ENCODE peak calls at places on chromosomes 5 and 9, in five cellular contexts. X is A549, E is H1, C is transverse colon, R is HCT116. N is an unnamed sample.

GRCh38 chr5:30607301-30607700 is 586.2 kb upstream of the CDH6 start:
- DNase-seq in X (no peak), E (no peak), C (no peak), R (no peak), N (no peak)

GRCh38 chr5:83299353-83299752 is 172.2 kb upstream of the VCAN start:
- DNase-seq in X (no peak), E (no peak), C (no peak), R (no peak), N (no peak)

GRCh38 chr9:135073081-135073740 is 14.3 kb upstream of the OLFM1 start:
- DNase-seq in X (no peak), E (no peak), C (peak), R (no peak), N (no peak)

GRCh38 chr9:137454145-137454505 is 5.0 kb downstream of the NSMF start:
- DNase-seq in X (no peak), E (no peak), C (peak), R (no peak), N (no peak)

GRCh38 chr9:121568541-121569265 is 69.1 kb upstream of the GGTA1 start:
- DNase-seq in X (no peak), E (no peak), C (peak), R (no peak), N (no peak)

GRCh38 chr5:171571663-171572062 is 152.2 kb downstream of the FGF18 start:
- DNase-seq in X (no peak), E (no peak), C (no peak), R (no peak), N (no peak)

GRCh38 chr5:178244566-178244965 is 12.0 kb upstream of the PHYKPL start:
- DNase-seq in X (no peak), E (no peak), C (no peak), R (no peak), N (no peak)

GRCh38 chr9:128153947-128154695 is 4.9 kb downstream of the LCN2 start:
- DNase-seq in X (no peak), E (no peak), C (no peak), R (no peak), N (no peak)

GRCh38 chr9:129100383-129101169 is 10.0 kb downstream of the CRAT start:
- DNase-seq in X (no peak), E (no peak), C (no peak), R (no peak), N (no peak)

GRCh38 chr5:6633469-6634326 is 458 bp downstream of the SRD5A1 start:
- DNase-seq in X (peak), E (no peak), C (no peak), R (no peak), N (no peak)

GRCh38 chr9:94804917-94805544 is 78.5 kb downstream of the AOPEP start:
- DNase-seq in X (no peak), E (no peak), C (no peak), R (no peak), N (no peak)

GRCh38 chr5:68405026-68405684 is 189.6 kb downstream of the PIK3R1 start:
- DNase-seq in X (peak), E (no peak), C (no peak), R (no peak), N (no peak)

GRCh38 chr5:463301-463700 is 20.3 kb downstream of the EXOC3 start:
- DNase-seq in X (no peak), E (no peak), C (no peak), R (no peak), N (no peak)

GRCh38 chr9:2264081-2264480 is 248.9 kb downstream of the SMARCA2 start:
- DNase-seq in X (no peak), E (no peak), C (no peak), R (no peak), N (no peak)

GRCh38 chr5:168315416-168315990 is 24.1 kb downstream of the WWC1 start:
- DNase-seq in X (no peak), E (no peak), C (no peak), R (no peak), N (no peak)

GRCh38 chr5:170738840-170739239 is 44.7 kb upstream of the GABRP start:
- DNase-seq in X (no peak), E (no peak), C (no peak), R (no peak), N (no peak)

GRCh38 chr9:13354733-13355132 is 75.2 kb upstream of the MPDZ start:
- DNase-seq in X (no peak), E (no peak), C (no peak), R (no peak), N (no peak)

GRCh38 chr5:125685771-125686170 is 737.4 kb upstream of the GRAMD2B start:
- DNase-seq in X (no peak), E (no peak), C (no peak), R (no peak), N (no peak)

GRCh38 chr5:40680741-40681350 is 1.1 kb downstream of the PTGER4 start:
- DNase-seq in X (no peak), E (no peak), C (peak), R (no peak), N (peak)

GRCh38 chr5:40682431-40683017 is 2.8 kb downstream of the PTGER4 start:
- DNase-seq in X (no peak), E (no peak), C (no peak), R (no peak), N (no peak)

GRCh38 chr5:40679998-40680681 is 425 bp downstream of the PTGER4 start:
- DNase-seq in X (no peak), E (no peak), C (peak), R (no peak), N (no peak)

GRCh38 chr5:40683351-40683750 is 3.6 kb downstream of the PTGER4 start:
- DNase-seq in X (no peak), E (no peak), C (no peak), R (no peak), N (no peak)

GRCh38 chr5:40681351-40682311 is 1.9 kb downstream of the PTGER4 start:
- DNase-seq in X (no peak), E (no peak), C (peak), R (no peak), N (peak)
- TF ChIP-seq POLR2A in X (no peak), E (no peak), C (peak), R (no peak), N (no peak)

GRCh38 chr9:81363916-81364480 is 325.3 kb downstream of the TLE1 start:
- DNase-seq in X (no peak), E (no peak), C (no peak), R (no peak), N (no peak)
- H3K27ac ChIP-seq in X (no peak), E (no peak), C (no peak), R (no peak), N (no peak)

GRCh38 chr9:114565204-114565603 is 22.4 kb upstream of the ATP6V1G1 start:
- DNase-seq in X (no peak), E (no peak), C (no peak), R (no peak), N (no peak)

GRCh38 chr9:114560956-114561355 is 26.6 kb upstream of the ATP6V1G1 start:
- DNase-seq in X (no peak), E (no peak), C (no peak), R (no peak), N (no peak)

GRCh38 chr9:114561771-114562170 is 25.8 kb upstream of the ATP6V1G1 start:
- DNase-seq in X (no peak), E (no peak), C (no peak), R (no peak), N (no peak)

GRCh38 chr9:114558027-114558675 is 29.4 kb upstream of the ATP6V1G1 start:
- DNase-seq in X (no peak), E (no peak), C (no peak), R (no peak), N (no peak)

GRCh38 chr9:114559830-114560520 is 27.6 kb upstream of the ATP6V1G1 start:
- DNase-seq in X (no peak), E (no peak), C (no peak), R (no peak), N (no peak)
- TF ChIP-seq POLR2A in X (no peak), E (no peak), C (no peak), R (no peak), N (no peak)

DNA sequence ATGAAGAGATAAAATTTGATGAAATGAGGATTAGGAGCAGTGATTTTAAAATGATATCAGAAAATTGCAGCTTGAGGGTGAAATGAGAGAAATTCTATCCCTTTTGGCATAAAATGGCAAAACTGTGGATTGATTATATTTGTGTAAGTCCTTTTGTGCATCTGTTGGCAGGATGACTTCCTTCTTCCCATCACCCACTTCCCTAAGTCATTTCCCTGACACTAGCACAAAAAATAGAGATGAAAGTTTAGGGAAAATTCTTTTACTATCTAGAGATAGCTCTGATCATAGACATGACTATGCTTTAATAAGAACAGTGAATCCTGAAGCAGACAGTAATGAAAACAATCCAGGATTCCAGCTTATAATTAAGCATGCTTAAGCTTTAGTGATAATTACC is 163.7 kb upstream of the TARS1 start:
- DNase-seq in X (no peak), E (no peak), C (no peak), R (no peak), N (no peak)
- H3K27ac ChIP-seq in X (no peak), E (no peak), C (no peak), R (no peak), N (no peak)

DNA sequence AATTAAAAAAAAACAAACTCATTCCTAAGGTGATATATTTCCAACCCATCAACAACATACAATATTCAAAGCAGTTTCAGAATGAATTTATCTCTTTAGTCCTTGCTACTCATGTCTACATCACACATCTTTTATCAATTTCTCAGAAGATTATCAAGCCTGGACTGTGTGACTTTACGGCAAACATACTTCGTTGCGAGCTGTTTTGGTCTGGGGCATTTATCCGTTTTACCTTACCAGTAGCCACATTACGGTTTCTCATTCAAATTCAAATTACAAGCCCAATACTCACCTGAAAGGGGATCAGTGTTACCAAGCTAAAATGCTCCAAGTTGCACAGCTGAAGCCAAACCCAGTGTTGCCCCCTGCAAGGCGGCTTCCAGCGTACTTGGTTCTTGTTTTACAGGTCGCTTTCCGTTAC is 1.9 kb downstream of the HNRNPH1 start:
- DNase-seq in X (no peak), E (no peak), C (no peak), R (no peak), N (no peak)
- TF ChIP-seq POLR2A in X (no peak), E (peak), C (no peak), R (no peak), N (no peak)

GRCh38 chr5:173556142-173557028 is 60.1 kb downstream of the BOD1 start:
- DNase-seq in X (no peak), E (no peak), C (no peak), R (no peak), N (no peak)
- H3K27ac ChIP-seq in X (no peak), E (no peak), C (no peak), R (no peak), N (no peak)

DNA sequence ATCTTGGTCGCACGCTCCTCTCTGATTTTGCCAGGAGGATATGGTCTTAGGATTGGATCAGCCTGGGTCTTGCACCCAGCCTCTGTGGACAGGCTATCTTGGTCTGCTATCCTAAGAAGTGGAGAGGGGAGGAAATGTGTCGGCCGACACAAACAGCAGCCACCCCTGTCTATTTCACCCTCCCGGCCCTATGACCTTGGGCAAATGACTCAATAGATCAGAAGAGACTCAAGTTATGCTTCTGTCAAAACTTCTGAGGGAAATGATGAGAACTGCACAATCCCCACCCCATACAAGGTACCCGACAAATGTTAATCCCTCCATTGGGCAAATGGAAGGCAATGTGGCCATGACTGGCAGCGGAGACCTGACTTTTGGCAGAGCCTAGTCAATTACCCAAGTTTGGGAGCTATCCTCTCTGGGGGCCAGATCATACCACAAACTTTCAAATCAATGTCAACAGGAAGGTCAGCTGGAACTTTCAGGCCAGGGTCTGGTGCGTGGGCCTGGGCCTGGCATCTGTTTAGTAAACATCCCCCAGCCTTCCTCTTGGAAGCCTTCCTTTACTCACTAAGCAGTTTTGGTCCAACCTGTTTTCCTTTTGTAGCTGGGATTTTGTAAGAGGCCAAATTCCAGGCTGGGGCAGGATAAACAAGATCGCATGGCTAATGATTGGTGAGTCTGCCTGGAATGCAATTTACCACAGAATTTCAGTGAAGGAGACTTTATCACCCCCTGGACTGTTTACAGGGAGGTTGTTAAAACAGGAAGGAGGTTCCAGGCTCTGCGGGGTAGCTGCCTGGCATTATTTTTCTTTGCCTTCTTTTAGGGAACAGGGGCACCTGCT is 64.2 kb upstream of the CPEB4 start:
- DNase-seq in X (peak), E (peak), C (peak), R (no peak), N (no peak)
- TF ChIP-seq POLR2A in X (no peak), E (no peak), C (no peak), R (no peak), N (no peak)